ENCODE peak calls at places on chromosome 15, in seven cellular contexts. A, L, V, O, R, W and T are unnamed samples.

GRCh38 chr15:60121845-60122244 is 117.7 kb downstream of the FOXB1 start:
- DNase-seq in A (no peak), L (no peak), V (no peak), O (no peak), R (no peak), W (no peak), T (no peak)

GRCh38 chr15:43828061-43828657 is 1.4 kb downstream of the WDR76 start:
- DNase-seq in A (no peak), L (no peak), V (no peak), O (no peak), R (no peak), W (peak; percentile 21), T (peak; percentile 31)

GRCh38 chr15:23647421-23648375 is at the start of gene MAGEL2:
- DNase-seq in A (peak; percentile 55), L (no peak), V (no peak), O (no peak), R (no peak), W (no peak), T (no peak)

GRCh38 chr15:62849316-62850129 is 193.0 kb upstream of the TPM1 start:
- DNase-seq in A (no peak), L (no peak), V (no peak), O (no peak), R (no peak), W (no peak), T (no peak)

GRCh38 chr15:67253103-67253502 is 1.4 kb downstream of the AAGAB start:
- DNase-seq in A (no peak), L (no peak), V (no peak), O (no peak), R (no peak), W (no peak), T (no peak)

GRCh38 chr15:33209575-33210519 is 15.3 kb upstream of the FMN1 start:
- DNase-seq in A (no peak), L (no peak), V (no peak), O (no peak), R (no peak), W (no peak), T (no peak)

GRCh38 chr15:43796566-43796965 is 3.5 kb downstream of the SERINC4 start:
- DNase-seq in A (no peak), L (no peak), V (no peak), O (no peak), R (no peak), W (no peak), T (no peak)

GRCh38 chr15:51883436-51883835 is 54.0 kb downstream of the TMOD3 start:
- DNase-seq in A (no peak), L (no peak), V (no peak), O (peak; percentile 70), R (no peak), W (peak; percentile 87), T (no peak)

GRCh38 chr15:38112406-38112805 is 140.2 kb upstream of the SPRED1 start:
- DNase-seq in A (no peak), L (no peak), V (no peak), O (no peak), R (no peak), W (no peak), T (no peak)

GRCh38 chr15:49605588-49605987 is 15.0 kb downstream of the FAM227B start:
- DNase-seq in A (no peak), L (no peak), V (no peak), O (no peak), R (no peak), W (no peak), T (no peak)

GRCh38 chr15:66935121-66935520 is 130.3 kb upstream of the SMAD3 start:
- DNase-seq in A (no peak), L (no peak), V (no peak), O (no peak), R (no peak), W (no peak), T (no peak)

GRCh38 chr15:77727635-77728311 is 95.1 kb upstream of the LINGO1 start:
- DNase-seq in A (no peak), L (no peak), V (no peak), O (no peak), R (no peak), W (no peak), T (no peak)

GRCh38 chr15:37135225-37135624 is 34.9 kb upstream of the MEIS2 start:
- DNase-seq in A (no peak), L (no peak), V (no peak), O (no peak), R (no peak), W (peak; percentile 30), T (no peak)

GRCh38 chr15:83144771-83145170 is 37.3 kb downstream of the TM6SF1 start:
- DNase-seq in A (no peak), L (no peak), V (no peak), O (no peak), R (no peak), W (no peak), T (no peak)

GRCh38 chr15:80179025-80179759 is 26.4 kb downstream of the FAH start:
- DNase-seq in A (no peak), L (no peak), V (peak; percentile 58), O (peak; percentile 59), R (no peak), W (peak; percentile 92), T (no peak)

GRCh38 chr15:44033894-44034293 is 161.2 kb downstream of the FRMD5 start:
- DNase-seq in A (no peak), L (peak; percentile 21), V (no peak), O (no peak), R (no peak), W (peak; percentile 59), T (no peak)

GRCh38 chr15:73002509-73002908 is 49.8 kb upstream of the NEO1 start:
- DNase-seq in A (no peak), L (no peak), V (peak; percentile 42), O (peak; percentile 16), R (no peak), W (peak; percentile 64), T (no peak)

GRCh38 chr15:63347074-63347859 is 34.4 kb downstream of the CA12 start:
- DNase-seq in A (no peak), L (no peak), V (no peak), O (no peak), R (no peak), W (peak; percentile 69), T (no peak)

GRCh38 chr15:78822514-78822913 is 11.2 kb upstream of the ADAMTS7 start:
- DNase-seq in A (no peak), L (no peak), V (no peak), O (no peak), R (no peak), W (no peak), T (no peak)

GRCh38 chr15:100384108-100384410 is 42.3 kb upstream of the ADAMTS17 start:
- DNase-seq in A (no peak), L (no peak), V (no peak), O (no peak), R (no peak), W (no peak), T (no peak)

GRCh38 chr15:100385300-100385699 is 43.5 kb upstream of the ADAMTS17 start:
- DNase-seq in A (no peak), L (no peak), V (no peak), O (no peak), R (no peak), W (no peak), T (no peak)

GRCh38 chr15:100383302-100384107 is 41.7 kb upstream of the ADAMTS17 start:
- DNase-seq in A (no peak), L (peak; percentile 65), V (no peak), O (no peak), R (no peak), W (peak; percentile 42), T (peak; percentile 19)
- TF ChIP-seq CTCF in A (no peak), L (peak; percentile 77), V (peak; percentile 21), O (no peak), R (no peak), W (peak; percentile 48), T (peak; percentile 8)

DNA sequence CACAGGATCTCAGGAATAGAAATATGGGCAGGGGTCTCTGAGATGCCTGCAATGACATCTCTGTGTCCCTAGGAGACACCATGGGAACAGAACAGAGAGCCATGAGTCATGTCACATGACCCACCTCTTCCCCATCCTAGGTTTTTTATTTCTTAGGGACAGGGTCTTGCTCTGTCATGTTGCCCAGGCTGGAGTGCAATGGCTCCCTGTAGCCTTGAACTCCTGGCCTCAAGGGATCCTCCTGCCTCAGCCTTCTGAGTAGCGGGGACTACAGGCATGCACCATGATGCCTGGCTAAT is 6.4 kb downstream of the ALPK3 start:
- DNase-seq in A (no peak), L (no peak), V (no peak), O (no peak), R (no peak), W (no peak), T (no peak)
- TF ChIP-seq CTCF in A (no peak), L (no peak), V (no peak), O (no peak), R (no peak), W (no peak), T (no peak)

GRCh38 chr15:98647774-98648653 is at the start of gene IGF1R:
- DNase-seq in A (peak; percentile 96), L (peak; percentile 89), V (peak; percentile 41), O (no peak), R (peak; percentile 86), W (peak; percentile 88), T (peak; percentile 94)
- TF ChIP-seq CTCF in A (peak; percentile 41), L (peak; percentile 31), V (no peak), O (no peak), R (no peak), W (peak; percentile 5), T (no peak)

GRCh38 chr15:71103102-71103676 is 12.1 kb upstream of the THSD4 start:
- DNase-seq in A (peak; percentile 28), L (peak; percentile 18), V (no peak), O (no peak), R (no peak), W (peak; percentile 82), T (no peak)
- TF ChIP-seq CTCF in A (no peak), L (peak; percentile 34), V (peak; percentile 74), O (peak; percentile 64), R (no peak), W (peak; percentile 89), T (peak; percentile 5)

DNA sequence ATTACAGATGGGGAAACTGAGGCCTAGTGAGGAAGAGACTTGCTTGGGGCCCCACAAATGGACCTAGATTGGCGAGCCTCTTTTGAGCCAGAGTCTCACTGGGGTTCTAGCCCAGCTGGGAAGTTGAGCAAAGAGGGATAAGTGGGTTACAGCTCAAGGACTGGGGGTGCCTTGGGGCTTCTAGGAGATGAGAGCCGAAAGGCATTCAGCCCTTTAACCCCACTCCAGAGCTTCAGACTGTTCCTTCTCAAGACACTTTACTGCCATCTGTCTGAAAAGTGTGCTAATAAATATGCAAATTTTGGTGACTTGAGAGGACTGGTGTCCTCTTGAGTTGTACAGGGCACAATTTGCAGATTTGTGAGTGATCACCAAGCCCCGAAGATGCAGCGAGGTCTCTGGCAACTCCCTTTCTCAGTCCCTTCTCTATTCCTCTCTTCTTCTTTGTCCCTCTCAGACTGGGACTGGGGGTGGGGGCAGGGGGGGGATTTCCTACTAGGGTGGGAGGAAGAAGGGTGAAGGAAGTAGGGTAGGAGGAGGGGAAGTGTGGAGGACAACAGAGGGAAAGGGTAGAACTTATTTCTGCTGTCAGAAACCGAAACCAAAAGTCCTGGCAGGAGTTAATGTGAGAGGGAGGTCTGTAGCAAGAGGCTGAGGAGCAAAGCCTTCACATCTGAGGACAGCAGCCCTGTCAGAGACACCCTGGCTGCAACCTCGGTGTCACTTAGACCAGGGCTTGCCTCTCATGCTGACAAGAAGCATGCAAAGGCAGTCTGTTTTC is 16.2 kb upstream of the ANKDD1A start:
- DNase-seq in A (no peak), L (no peak), V (no peak), O (no peak), R (peak; percentile 43), W (peak; percentile 74), T (peak; percentile 56)
- TF ChIP-seq CTCF in A (no peak), L (no peak), V (no peak), O (no peak), R (peak; percentile 31), W (no peak), T (peak; percentile 8)

GRCh38 chr15:68730491-68731317 is 90.0 kb downstream of the ANP32A start:
- DNase-seq in A (no peak), L (peak; percentile 34), V (no peak), O (no peak), R (no peak), W (peak; percentile 73), T (no peak)
- TF ChIP-seq CTCF in A (peak; percentile 43), L (peak; percentile 66), V (peak; percentile 60), O (peak; percentile 44), R (peak; percentile 40), W (peak; percentile 76), T (peak; percentile 29)